ENCODE peak calls at places on chromosomes 6 and 20, in seven cellular contexts. B, O, E, Y, I, F and L are unnamed samples.

GRCh38 chr6:10174761-10175160 is 240.1 kb downstream of the TFAP2A start:
- DNase-seq in B (no peak), Y (no peak), O (no peak), F (no peak), E (no peak), I (no peak), L (no peak)

GRCh38 chr6:81553246-81553645 is 199.2 kb downstream of the TENT5A start:
- DNase-seq in F (no peak), E (no peak), B (no peak), I (no peak), Y (no peak), O (no peak), L (no peak)

GRCh38 chr6:140977425-140977824 is 1155.3 kb upstream of the GJE1 start:
- DNase-seq in E (no peak), Y (no peak), I (no peak), O (no peak), B (no peak), F (peak; percentile 10), L (no peak)

GRCh38 chr6:161660666-161661571 is 387.1 kb upstream of the AGPAT4 start:
- DNase-seq in O (no peak), B (no peak), E (no peak), I (no peak), Y (no peak), F (peak; percentile 10), L (no peak)

GRCh38 chr6:154962751-154963150 is 32.4 kb upstream of the TIAM2 start:
- DNase-seq in F (peak; percentile 85), I (no peak), O (no peak), Y (no peak), B (no peak), E (peak; percentile 82), L (no peak)

GRCh38 chr6:27312146-27312949 is at the start of gene POM121L2:
- DNase-seq in F (peak; percentile 46), O (peak; percentile 89), E (peak; percentile 79), I (peak; percentile 81), B (peak; percentile 65), Y (peak; percentile 39), L (peak; percentile 42)

GRCh38 chr6:87756858-87757257 is 54.8 kb upstream of the AKIRIN2 start:
- DNase-seq in B (no peak), I (no peak), F (peak; percentile 69), O (no peak), Y (peak; percentile 67), E (no peak), L (peak; percentile 83)

GRCh38 chr20:32355417-32355841 is 2.7 kb upstream of the ASXL1 start:
- DNase-seq in B (no peak), I (no peak), F (no peak), Y (no peak), O (no peak), E (no peak), L (no peak)

GRCh38 chr6:42120895-42121865 is 21.2 kb downstream of the C6orf132 start:
- DNase-seq in F (peak; percentile 56), I (no peak), E (peak; percentile 65), B (no peak), Y (no peak), O (no peak), L (no peak)

GRCh38 chr6:113529191-113529590 is 328.0 kb upstream of the MARCKS start:
- DNase-seq in O (no peak), Y (no peak), B (no peak), I (no peak), E (no peak), F (peak; percentile 35), L (no peak)

GRCh38 chr6:5813625-5814027 is 193.1 kb downstream of the NRN1 start:
- DNase-seq in O (no peak), F (no peak), I (no peak), Y (no peak), E (no peak), B (no peak), L (no peak)

GRCh38 chr6:21729431-21729830 is 135.9 kb downstream of the SOX4 start:
- DNase-seq in Y (no peak), O (no peak), F (no peak), I (no peak), E (no peak), B (no peak), L (no peak)

GRCh38 chr6:25601797-25602679 is 50.0 kb upstream of the SCGN start:
- DNase-seq in I (peak; percentile 64), Y (peak; percentile 77), E (peak; percentile 49), F (peak; percentile 46), O (no peak), B (no peak), L (peak; percentile 3)

GRCh38 chr6:148693882-148694484 is 52.8 kb upstream of the UST start:
- DNase-seq in E (peak; percentile 62), O (no peak), Y (no peak), I (peak; percentile 54), F (no peak), B (no peak), L (peak; percentile 15)

GRCh38 chr6:138218449-138218848 is at the start of gene PBOV1:
- DNase-seq in O (no peak), Y (no peak), E (no peak), F (no peak), B (no peak), I (no peak), L (no peak)

GRCh38 chr6:132719736-132720448 is 6.0 kb upstream of the VNN1 start:
- DNase-seq in Y (no peak), B (no peak), I (no peak), E (no peak), F (no peak), O (no peak), L (no peak)

GRCh38 chr20:1949306-1949705 is 44.6 kb downstream of the PDYN start:
- DNase-seq in F (no peak), Y (peak; percentile 11), E (no peak), I (no peak), O (no peak), B (no peak), L (no peak)

GRCh38 chr6:75751443-75751842 is 2.4 kb downstream of the MYO6 start:
- DNase-seq in E (no peak), I (no peak), O (no peak), B (no peak), F (no peak), Y (no peak), L (no peak)

GRCh38 chr6:95545226-95545625 is 32.1 kb upstream of the MANEA start:
- DNase-seq in B (no peak), E (no peak), F (no peak), O (no peak), Y (peak; percentile 75), I (peak; percentile 63), L (no peak)

GRCh38 chr6:35094183-35094582 is 47.0 kb downstream of the TCP11 start:
- DNase-seq in O (no peak), B (no peak), Y (no peak), E (no peak), I (no peak), F (no peak), L (no peak)

GRCh38 chr6:81216668-81217067 is 535.8 kb downstream of the TENT5A start:
- DNase-seq in I (no peak), E (no peak), B (no peak), F (no peak), O (no peak), Y (no peak), L (no peak)

GRCh38 chr20:23068283-23068682 is 17.8 kb downstream of the CD93 start:
- DNase-seq in Y (no peak), O (no peak), B (no peak), E (no peak), F (no peak), I (no peak), L (no peak)

GRCh38 chr6:10850728-10851127 is 12.4 kb upstream of the MAK start:
- DNase-seq in E (no peak), Y (no peak), O (no peak), I (no peak), F (no peak), B (no peak), L (no peak)

GRCh38 chr6:152089992-152090391 is 282.5 kb downstream of the ESR1 start:
- DNase-seq in E (peak; percentile 18), Y (no peak), F (peak; percentile 64), I (no peak), B (no peak), O (no peak), L (no peak)

GRCh38 chr6:18454446-18454845 is 67.3 kb downstream of the RNF144B start:
- DNase-seq in I (no peak), E (no peak), B (no peak), F (no peak), O (no peak), Y (no peak), L (no peak)

GRCh38 chr6:148616811-148617210 is 130.0 kb upstream of the UST start:
- DNase-seq in I (no peak), Y (no peak), O (no peak), F (no peak), B (no peak), E (no peak), L (no peak)

GRCh38 chr6:139853302-139853992 is 479.0 kb upstream of the CITED2 start:
- DNase-seq in E (peak; percentile 82), B (no peak), I (no peak), Y (no peak), O (no peak), F (peak; percentile 36), L (no peak)

GRCh38 chr20:33444797-33445560 is 1.4 kb upstream of the SNTA1 start:
- DNase-seq in F (no peak), E (no peak), I (no peak), O (peak; percentile 49), Y (peak; percentile 77), B (peak; percentile 27), L (no peak)